ENCODE peak calls at places on chromosomes 11 and 22, in nine cellular contexts. V is endothelial cell of umbilical vein, X is astrocyte of the cerebellum, E is fibroblast of the conjunctiva, Q is ureter, F is iPS DF 6.9, W is HEK293T, G is putamen, O is left colon. R is an unnamed sample.

GRCh38 chr11:128658499-128658898 is 35.4 kb upstream of the FLI1 start:
- DNase-seq in V (no peak), X (no peak), E (no peak), Q (no peak), F (no peak), W (no peak), G (no peak), O (no peak), R (peak)

GRCh38 chr11:131172011-131172410 is 198.4 kb upstream of the NTM start:
- DNase-seq in V (no peak), X (no peak), E (no peak), Q (no peak), F (no peak), W (no peak), G (no peak), O (no peak), R (no peak)

GRCh38 chr22:20391222-20391621 is 2.7 kb upstream of the ZNF74 start:
- DNase-seq in V (no peak), X (no peak), E (no peak), Q (peak), F (no peak), W (no peak), G (no peak), O (no peak), R (no peak)

GRCh38 chr11:63920870-63921417 is 4.0 kb upstream of the RCOR2 start:
- DNase-seq in V (no peak), X (no peak), E (no peak), Q (no peak), F (no peak), W (no peak), G (no peak), O (peak), R (peak)

GRCh38 chr11:125418396-125418795 is 77.7 kb downstream of the FEZ1 start:
- DNase-seq in V (no peak), X (no peak), E (no peak), Q (no peak), F (no peak), W (no peak), G (no peak), O (no peak), R (no peak)

GRCh38 chr11:76603202-76603601 is 67.3 kb downstream of the LRRC32 start:
- DNase-seq in V (no peak), X (no peak), E (no peak), Q (no peak), F (no peak), W (no peak), G (no peak), O (no peak), R (no peak)

GRCh38 chr11:66529069-66529468 is 16.8 kb downstream of the ZDHHC24 start:
- DNase-seq in V (no peak), X (no peak), E (no peak), Q (no peak), F (no peak), W (no peak), G (no peak), O (no peak), R (no peak)

GRCh38 chr11:118343981-118344521 is at the start of gene CD3G:
- DNase-seq in V (no peak), X (no peak), E (no peak), Q (no peak), F (no peak), W (no peak), G (no peak), O (peak), R (no peak)

GRCh38 chr11:19311306-19312030 is 70.7 kb upstream of the E2F8 start:
- DNase-seq in V (peak), X (peak), E (peak), Q (peak), F (peak), W (peak), G (peak), O (peak), R (peak)

GRCh38 chr22:47048123-47049077 is 285.9 kb downstream of the TBC1D22A start:
- DNase-seq in V (no peak), X (no peak), E (no peak), Q (no peak), F (no peak), W (no peak), G (no peak), O (no peak), R (no peak)

GRCh38 chr11:69677744-69678143 is 2.6 kb upstream of the LTO1 start:
- DNase-seq in V (no peak), X (no peak), E (no peak), Q (no peak), F (no peak), W (no peak), G (no peak), O (no peak), R (no peak)

GRCh38 chr11:122170815-122171475 is 54.9 kb upstream of the BLID start:
- DNase-seq in V (peak), X (no peak), E (no peak), Q (no peak), F (no peak), W (no peak), G (no peak), O (no peak), R (peak)

GRCh38 chr11:88979641-88980040 is 86.1 kb downstream of the GRM5 start:
- DNase-seq in V (no peak), X (peak), E (no peak), Q (no peak), F (no peak), W (no peak), G (no peak), O (no peak), R (no peak)

GRCh38 chr11:119403021-119403420 is 20.0 kb downstream of the THY1 start:
- DNase-seq in V (no peak), X (no peak), E (no peak), Q (no peak), F (no peak), W (no peak), G (no peak), O (no peak), R (no peak)